ENCODE peak calls at places on chromosomes 11 and 22, in eight cellular contexts. N is heart left ventricle, V is lower leg skin, T is body of pancreas, F is spleen, I is ovary, Z is gastrocnemius medialis, R is upper lobe of left lung. Q is an unnamed sample.

GRCh38 chr22:48309115-48309705 is 1518.5 kb downstream of the BRD1 start:
- DNase-seq in N (no peak), V (no peak), T (no peak), F (no peak), I (no peak), Z (no peak), R (no peak), Q (no peak)

GRCh38 chr22:39498368-39498767 is 3.7 kb upstream of the MIEF1 start:
- DNase-seq in N (peak), V (no peak), T (no peak), F (no peak), I (no peak), Z (no peak), R (no peak), Q (no peak)

GRCh38 chr22:38724176-38724575 is 18.4 kb downstream of the GTPBP1 start:
- DNase-seq in N (no peak), V (no peak), T (no peak), F (no peak), I (no peak), Z (no peak), R (no peak), Q (no peak)

GRCh38 chr22:28115426-28115825 is 196.4 kb upstream of the PITPNB start:
- DNase-seq in N (no peak), V (no peak), T (no peak), F (no peak), I (no peak), Z (no peak), R (no peak), Q (no peak)

GRCh38 chr11:78076733-78077403 is 2.8 kb downstream of the NDUFC2 start:
- DNase-seq in N (no peak), V (no peak), T (no peak), F (no peak), I (no peak), Z (no peak), R (no peak), Q (no peak)

GRCh38 chr11:17221968-17222367 is 14.2 kb upstream of the PIK3C2A start:
- DNase-seq in N (no peak), V (no peak), T (no peak), F (no peak), I (no peak), Z (no peak), R (no peak), Q (no peak)

GRCh38 chr11:96338910-96339703 is 3.9 kb downstream of the MAML2 start:
- DNase-seq in N (peak), V (peak), T (no peak), F (peak), I (peak), Z (no peak), R (peak), Q (no peak)

GRCh38 chr22:34808618-34809017 is 257.3 kb upstream of the ISX start:
- DNase-seq in N (no peak), V (no peak), T (no peak), F (no peak), I (no peak), Z (no peak), R (no peak), Q (no peak)

GRCh38 chr22:43154887-43155536 is 3.7 kb downstream of the TSPO start:
- DNase-seq in N (no peak), V (peak), T (no peak), F (peak), I (no peak), Z (no peak), R (peak), Q (no peak)

GRCh38 chr11:122796128-122796717 is 42.1 kb upstream of the CRTAM start:
- DNase-seq in N (peak), V (no peak), T (peak), F (peak), I (no peak), Z (no peak), R (no peak), Q (no peak)

GRCh38 chr11:43756575-43756974 is 76.0 kb downstream of the HSD17B12 start:
- DNase-seq in N (no peak), V (no peak), T (no peak), F (no peak), I (no peak), Z (no peak), R (no peak), Q (no peak)

GRCh38 chr11:71103266-71103665 is 149.1 kb downstream of the SHANK2 start:
- DNase-seq in N (no peak), V (peak), T (peak), F (peak), I (no peak), Z (no peak), R (no peak), Q (no peak)

GRCh38 chr22:21051145-21051835 is 5.5 kb downstream of the LRRC74B start:
- DNase-seq in N (no peak), V (no peak), T (no peak), F (peak), I (no peak), Z (no peak), R (no peak), Q (no peak)

GRCh38 chr11:73662445-73663157 is 16.2 kb downstream of the PLEKHB1 start:
- DNase-seq in N (no peak), V (no peak), T (no peak), F (no peak), I (no peak), Z (no peak), R (no peak), Q (no peak)

GRCh38 chr11:134537296-134537695 is 125.3 kb upstream of the B3GAT1 start:
- DNase-seq in N (peak), V (peak), T (no peak), F (no peak), I (no peak), Z (no peak), R (no peak), Q (no peak)

GRCh38 chr11:72767203-72768062 is 15.2 kb upstream of the ARAP1 start:
- DNase-seq in N (no peak), V (no peak), T (no peak), F (no peak), I (no peak), Z (no peak), R (no peak), Q (no peak)

GRCh38 chr11:126307706-126308105 is 3.8 kb downstream of the DCPS start:
- DNase-seq in N (no peak), V (no peak), T (peak), F (no peak), I (no peak), Z (no peak), R (no peak), Q (no peak)

GRCh38 chr22:37023743-37024338 is 4.3 kb downstream of the MPST start:
- DNase-seq in N (no peak), V (no peak), T (no peak), F (no peak), I (no peak), Z (no peak), R (no peak), Q (no peak)

GRCh38 chr22:47259990-47260389 is 497.5 kb downstream of the TBC1D22A start:
- DNase-seq in N (no peak), V (peak), T (no peak), F (no peak), I (no peak), Z (no peak), R (no peak), Q (no peak)

GRCh38 chr11:76799061-76799804 is 16.1 kb downstream of the TSKU start:
- DNase-seq in N (peak), V (peak), T (peak), F (peak), I (peak), Z (peak), R (peak), Q (peak)

GRCh38 chr11:60717956-60718355 is 6.6 kb upstream of the MS4A18 start:
- DNase-seq in N (no peak), V (no peak), T (no peak), F (no peak), I (no peak), Z (no peak), R (peak), Q (no peak)

GRCh38 chr11:60724420-60724819 is at the start of gene MS4A18:
- DNase-seq in N (no peak), V (no peak), T (no peak), F (no peak), I (no peak), Z (no peak), R (no peak), Q (no peak)

GRCh38 chr11:60720460-60720859 is 4.1 kb upstream of the MS4A18 start:
- DNase-seq in N (no peak), V (peak), T (no peak), F (no peak), I (no peak), Z (no peak), R (no peak), Q (no peak)

GRCh38 chr11:60719406-60719805 is 5.1 kb upstream of the MS4A18 start:
- DNase-seq in N (no peak), V (peak), T (no peak), F (no peak), I (no peak), Z (no peak), R (no peak), Q (no peak)

DNA sequence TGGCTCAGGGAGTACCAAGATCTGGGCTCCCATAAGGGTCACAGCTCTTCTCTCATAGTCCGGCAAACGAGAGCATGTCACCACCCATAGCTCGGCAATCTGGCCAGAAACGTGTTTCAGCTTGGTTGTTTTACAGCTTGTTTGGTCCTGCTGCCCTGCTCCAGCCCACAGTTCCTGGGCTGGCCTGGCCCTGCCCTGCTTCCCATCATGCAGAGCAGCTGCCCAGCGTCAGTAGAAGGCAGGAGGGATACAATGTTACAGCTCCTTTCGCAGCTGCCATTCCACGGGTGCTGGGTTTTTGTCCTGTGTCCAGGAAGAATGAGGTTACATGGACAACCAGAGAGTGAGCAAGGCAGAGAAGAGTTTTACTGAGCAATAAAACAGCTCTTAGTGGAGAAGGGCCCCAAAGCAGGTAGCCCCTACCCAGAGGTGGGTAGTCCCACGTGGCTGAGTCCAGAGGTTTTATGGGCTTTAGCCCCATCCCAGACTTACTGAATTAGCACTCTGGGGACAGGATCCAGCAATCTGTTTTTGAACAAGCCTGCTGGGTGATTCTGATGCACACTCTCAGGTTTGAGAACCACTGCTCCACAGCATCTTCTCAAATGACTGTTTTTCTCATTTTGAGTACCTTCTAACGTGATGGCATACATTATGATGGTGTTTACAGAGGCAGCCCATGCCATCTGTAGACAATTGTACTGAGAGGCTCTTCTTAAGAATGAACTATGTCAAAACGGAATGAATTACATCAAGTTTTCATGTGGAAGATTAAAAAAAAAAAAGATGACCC is 5.8 kb upstream of the MS4A18 start:
- DNase-seq in N (no peak), V (no peak), T (no peak), F (no peak), I (no peak), Z (no peak), R (no peak), Q (no peak)
- TF ChIP-seq POLR2A in N (no peak), V (no peak), T (no peak), F (no peak), I (no peak), Z (no peak), R (no peak), Q (no peak)

DNA sequence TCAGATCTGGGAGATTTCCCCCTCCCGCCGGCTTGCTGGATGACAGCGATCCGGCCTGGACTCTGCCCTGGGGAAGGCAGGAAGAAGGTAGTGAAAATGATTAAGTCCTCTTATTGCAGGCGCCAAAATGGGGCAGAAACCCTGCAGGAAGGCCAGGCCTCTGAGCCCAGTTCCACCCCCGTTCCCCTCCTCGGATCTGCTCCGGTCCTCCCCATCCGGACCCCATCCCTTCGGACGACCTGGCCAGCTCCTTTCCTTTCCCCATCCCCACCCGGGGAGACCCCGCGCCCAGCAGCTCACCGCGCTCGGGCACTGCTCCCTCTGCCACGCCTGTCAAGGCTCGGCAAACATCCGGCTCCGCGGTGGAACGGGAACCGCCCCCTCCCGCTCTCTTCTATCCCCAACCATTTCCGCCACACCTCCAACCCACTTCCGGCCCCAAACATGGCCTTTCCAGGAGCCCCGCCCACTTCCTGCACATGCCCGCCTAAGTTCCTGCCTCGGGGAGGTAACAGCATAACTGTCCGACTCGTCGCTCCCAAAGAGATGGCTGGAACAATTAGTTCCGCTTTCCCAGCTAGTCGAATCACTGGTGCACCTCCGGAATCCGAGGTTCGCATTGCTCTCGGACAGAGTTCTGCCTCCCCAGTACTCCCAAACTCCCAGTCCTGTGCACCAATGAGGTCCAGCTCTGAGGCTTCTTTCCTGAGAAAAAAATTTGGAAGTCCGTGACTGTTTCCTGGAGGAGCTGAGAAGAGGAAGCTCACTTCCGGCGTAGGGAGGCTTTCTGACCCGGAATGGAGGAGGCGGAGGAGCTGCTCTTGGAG is at the start of the genes ARHGAP1 and ZNF408:
- DNase-seq in N (peak), V (peak), T (peak), F (peak), I (peak), Z (peak), R (peak), Q (peak)
- TF ChIP-seq POLR2A in N (no peak), V (peak), T (peak), F (peak), I (peak), Z (peak), R (peak), Q (peak)

DNA sequence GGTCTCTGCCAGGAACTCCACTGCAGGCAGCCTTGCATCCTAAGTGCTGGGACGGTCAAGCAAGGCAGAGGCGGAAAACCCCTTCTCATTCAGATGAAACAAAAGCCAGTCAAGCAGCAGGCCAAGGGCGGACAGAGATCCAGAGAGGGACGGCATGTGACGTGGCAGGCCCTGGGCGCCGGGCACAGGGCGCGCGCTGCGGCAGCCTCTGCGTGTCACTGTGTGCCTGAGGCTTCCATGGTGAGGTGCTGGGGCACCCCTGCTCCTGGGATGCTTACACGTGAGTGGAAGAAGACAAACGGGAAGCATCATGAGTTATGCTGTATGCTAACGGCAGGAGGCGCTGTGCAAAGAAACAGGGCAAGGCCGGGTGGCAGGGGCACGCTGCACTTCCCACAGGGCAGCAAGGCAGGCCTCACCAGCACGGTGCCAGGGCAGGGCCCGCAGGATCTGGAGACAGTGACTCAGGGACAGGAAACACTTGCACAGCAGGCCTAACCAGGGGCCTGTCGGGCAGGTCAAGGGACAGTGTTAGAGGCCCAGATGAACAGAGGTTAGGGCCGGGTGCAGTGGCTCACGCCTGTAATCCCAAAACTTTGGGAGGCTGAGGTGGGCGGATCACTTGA is 6.1 kb downstream of the TOLLIP start:
- DNase-seq in N (no peak), V (peak), T (peak), F (peak), I (peak), Z (no peak), R (peak), Q (peak)
- TF ChIP-seq POLR2A in N (no peak), V (no peak), T (no peak), F (no peak), I (no peak), Z (no peak), R (no peak), Q (no peak)

DNA sequence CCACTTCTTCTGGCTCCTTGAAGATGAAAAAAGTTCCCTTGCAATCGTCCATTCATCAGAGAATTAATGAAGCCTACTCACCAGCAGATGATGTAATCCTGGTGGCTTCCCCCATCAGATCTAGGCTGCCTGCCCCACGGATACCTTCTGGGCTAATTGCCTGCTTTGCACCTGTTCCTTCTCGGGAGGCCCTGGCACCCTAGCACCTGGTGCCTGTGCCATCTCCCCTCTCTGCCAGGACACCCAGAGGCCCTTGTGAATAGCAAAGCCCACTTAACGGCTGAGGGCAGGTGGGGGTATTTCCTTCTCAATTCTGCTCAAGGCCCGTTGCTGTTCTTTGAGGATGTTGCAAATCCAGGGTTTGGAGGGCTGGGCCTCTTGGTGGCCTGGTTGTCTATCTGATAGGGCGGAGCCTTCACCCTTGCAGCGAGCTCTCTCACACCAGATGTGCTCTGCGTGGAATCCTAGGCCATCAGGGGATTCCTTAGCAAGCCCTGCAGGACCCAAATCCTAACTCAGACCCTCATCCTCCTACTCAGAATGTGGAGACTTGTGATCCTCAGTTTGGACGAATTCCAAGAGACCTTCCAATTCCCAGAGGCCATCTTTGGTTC is at the start of gene LMO2:
- DNase-seq in N (no peak), V (peak), T (peak), F (no peak), I (no peak), Z (no peak), R (no peak), Q (no peak)
- TF ChIP-seq POLR2A in N (no peak), V (no peak), T (no peak), F (no peak), I (no peak), Z (no peak), R (no peak), Q (no peak)

GRCh38 chr11:58578136-58578634 is 678 bp upstream of the ZFP91 start:
- DNase-seq in N (peak), V (peak), T (peak), F (peak), I (peak), Z (peak), R (peak), Q (peak)
- TF ChIP-seq POLR2A in N (no peak), V (no peak), T (no peak), F (no peak), I (no peak), Z (no peak), R (no peak), Q (no peak)

GRCh38 chr11:109166441-109166840 is 255.5 kb upstream of the C11orf87 start:
- DNase-seq in N (no peak), V (no peak), T (no peak), F (no peak), I (no peak), Z (no peak), R (no peak), Q (no peak)
- TF ChIP-seq POLR2A in N (no peak), V (no peak), T (no peak), F (no peak), I (no peak), Z (no peak), R (no peak), Q (no peak)

DNA sequence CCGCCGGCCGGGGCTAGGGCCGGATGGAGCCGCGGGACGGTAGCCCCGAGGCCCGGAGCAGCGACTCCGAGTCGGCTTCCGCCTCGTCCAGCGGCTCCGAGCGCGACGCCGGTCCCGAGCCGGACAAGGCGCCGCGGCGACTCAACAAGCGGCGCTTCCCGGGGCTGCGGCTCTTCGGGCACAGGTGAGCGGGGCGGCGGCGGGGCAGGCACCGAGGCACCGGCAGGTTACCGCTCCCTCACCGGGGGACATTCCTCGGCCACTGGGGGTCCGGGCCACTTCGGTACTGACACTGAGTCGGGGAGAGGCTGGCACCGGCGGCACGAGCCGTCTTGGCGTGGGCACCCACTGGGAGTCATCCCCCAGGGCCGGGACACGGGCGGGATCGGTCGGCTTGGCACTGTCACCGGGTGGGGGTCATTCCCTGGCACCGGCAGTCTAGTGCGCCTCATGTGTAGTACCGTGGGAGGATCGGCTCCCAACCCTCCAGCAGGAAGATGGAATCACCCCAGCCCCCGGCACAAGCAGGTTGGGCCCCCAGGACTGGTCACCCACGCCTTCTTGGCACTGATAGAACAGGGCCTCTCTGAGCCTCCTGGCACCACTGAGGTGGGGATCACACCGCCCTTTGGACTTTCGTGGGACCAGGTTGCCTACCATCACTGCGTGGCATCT is 511 bp downstream of the DGKZ start:
- DNase-seq in N (no peak), V (no peak), T (peak), F (peak), I (peak), Z (no peak), R (no peak), Q (no peak)
- TF ChIP-seq POLR2A in N (no peak), V (no peak), T (peak), F (no peak), I (no peak), Z (no peak), R (no peak), Q (no peak)

GRCh38 chr22:50582562-50583293 is at the start of gene CHKB:
- DNase-seq in N (peak), V (peak), T (peak), F (peak), I (peak), Z (peak), R (peak), Q (peak)
- TF ChIP-seq POLR2A in N (peak), V (peak), T (peak), F (peak), I (peak), Z (peak), R (peak), Q (peak)

Q was measured in H54.